ENCODE peak calls at places on chromosomes 5 and 9, in six cellular contexts. M is T-helper 2 cell, C is endothelial cell, F is OCI-LY7, T is uterus, U is DND-41. O is an unnamed sample.

GRCh38 chr9:127913682-127914081 is 3.2 kb downstream of the ST6GALNAC4 start:
- DNase-seq in C (no peak), T (no peak), F (no peak), U (no peak), M (no peak), O (no peak)

GRCh38 chr9:135959814-135960213 is 1.4 kb downstream of the UBAC1 start:
- DNase-seq in C (no peak), U (no peak), M (no peak), F (no peak), T (no peak), O (no peak)

GRCh38 chr5:148858106-148858505 is 31.7 kb downstream of the ADRB2 start:
- DNase-seq in C (no peak), U (no peak), M (no peak), T (no peak), F (no peak), O (no peak)

GRCh38 chr5:43409809-43410271 is 2.4 kb downstream of the CCL28 start:
- DNase-seq in T (no peak), U (no peak), C (no peak), M (no peak), F (no peak), O (no peak)

GRCh38 chr5:135473956-135474670 is 22.0 kb upstream of the TIFAB start:
- DNase-seq in T (no peak), F (no peak), U (no peak), C (no peak), M (no peak), O (peak)

GRCh38 chr5:139758510-139759036 is 37.0 kb upstream of the PSD2 start:
- DNase-seq in M (no peak), U (no peak), F (no peak), T (no peak), C (no peak), O (no peak)

GRCh38 chr9:122360891-122361290 is 9.9 kb upstream of the PTGS1 start:
- DNase-seq in F (no peak), T (no peak), M (no peak), C (no peak), U (no peak), O (no peak)

GRCh38 chr5:120614512-120614911 is 150.4 kb downstream of the PRR16 start:
- DNase-seq in T (no peak), U (no peak), M (no peak), C (no peak), F (no peak), O (no peak)

GRCh38 chr5:39863926-39864572 is 439.3 kb upstream of the DAB2 start:
- DNase-seq in F (no peak), C (no peak), M (no peak), T (no peak), U (no peak), O (no peak)

GRCh38 chr9:130922815-130923610 is 16.0 kb downstream of the FIBCD1 start:
- DNase-seq in T (no peak), M (no peak), F (no peak), U (no peak), C (no peak), O (no peak)

GRCh38 chr5:150625831-150626746 is 14.4 kb upstream of the SYNPO start:
- DNase-seq in M (no peak), F (peak), C (no peak), T (no peak), U (no peak), O (no peak)

GRCh38 chr5:138901716-138902115 is 26.6 kb upstream of the LRRTM2 start:
- DNase-seq in M (no peak), U (no peak), T (no peak), C (no peak), F (no peak), O (no peak)

GRCh38 chr9:121699271-121700164 is 48.1 kb downstream of the DAB2IP start:
- DNase-seq in U (peak), F (peak), T (peak), C (peak), M (peak), O (peak)

GRCh38 chr9:98045234-98046160 is 11.0 kb upstream of the NANS start:
- DNase-seq in F (peak), M (peak), C (no peak), U (peak), T (no peak), O (no peak)

GRCh38 chr5:19546521-19546920 is 441.5 kb downstream of the CDH18 start:
- DNase-seq in T (no peak), U (no peak), F (no peak), C (no peak), M (no peak), O (no peak)

GRCh38 chr5:76386360-76386759 is 16.7 kb upstream of the IQGAP2 start:
- DNase-seq in M (no peak), F (no peak), U (no peak), C (no peak), T (no peak), O (no peak)

GRCh38 chr5:39395521-39395920 is 29.3 kb downstream of the DAB2 start:
- DNase-seq in F (no peak), T (no peak), U (no peak), C (no peak), M (no peak), O (no peak)

GRCh38 chr9:133727277-133727875 is 10.8 kb downstream of the SARDH start:
- DNase-seq in F (no peak), C (no peak), T (peak), U (no peak), M (no peak), O (no peak)

GRCh38 chr5:136028090-136028489 is 698 bp upstream of the TGFBI start:
- DNase-seq in M (no peak), T (no peak), C (no peak), U (no peak), F (no peak), O (no peak)

GRCh38 chr5:71882826-71883744 is 164.0 kb downstream of the CARTPT start:
- DNase-seq in F (no peak), C (no peak), T (no peak), M (no peak), U (no peak), O (no peak)

GRCh38 chr5:146867996-146868708 is 10.4 kb downstream of the PPP2R2B start:
- DNase-seq in M (no peak), U (no peak), C (no peak), F (no peak), T (no peak), O (no peak)

GRCh38 chr5:154386952-154387629 is 58.7 kb upstream of the SAP30L start:
- DNase-seq in M (no peak), U (no peak), F (no peak), T (no peak), C (no peak), O (no peak)